ENCODE peak calls at places on chromosomes 7 and 10, in ten cellular contexts. One of them, this sample, is unnamed.

GRCh38 chr7:111096997-111097396 is 6.1 kb downstream of the LRRN3 start:
- DNase-seq in CD4-positive, CD25-positive, alpha-beta regulatory T cell: no peak
- DNase-seq in HEK293T: no peak
- DNase-seq in nephron progenitor cell: no peak
- DNase-seq in NCI-H1092: no peak
- DNase-seq in T1000: no peak
- DNase-seq in iPS DF 6.9: peak; percentile 60
- DNase-seq in SW480: no peak
- DNase-seq in NCI-H1694 treated with DMSO at 0.1 percent for 48 hours: no peak
- DNase-seq in A172: no peak
- DNase-seq in this sample: no peak

GRCh38 chr10:130301026-130301892 is 165.1 kb downstream of the GLRX3 start:
- DNase-seq in CD4-positive, CD25-positive, alpha-beta regulatory T cell: peak; percentile 20
- DNase-seq in HEK293T: no peak
- DNase-seq in nephron progenitor cell: no peak
- DNase-seq in NCI-H1092: peak; percentile 33
- DNase-seq in T1000: no peak
- DNase-seq in iPS DF 6.9: no peak
- DNase-seq in SW480: no peak
- DNase-seq in NCI-H1694 treated with DMSO at 0.1 percent for 48 hours: no peak
- DNase-seq in A172: no peak
- DNase-seq in this sample: peak; percentile 49

GRCh38 chr7:65251851-65252620 is 121.6 kb upstream of the ZNF92 start:
- DNase-seq in CD4-positive, CD25-positive, alpha-beta regulatory T cell: no peak
- DNase-seq in HEK293T: peak; percentile 70
- DNase-seq in nephron progenitor cell: peak; percentile 82
- DNase-seq in NCI-H1092: peak; percentile 90
- DNase-seq in T1000: peak; percentile 26
- DNase-seq in iPS DF 6.9: peak; percentile 84
- DNase-seq in SW480: peak; percentile 75
- DNase-seq in NCI-H1694 treated with DMSO at 0.1 percent for 48 hours: peak; percentile 20
- DNase-seq in A172: peak; percentile 73
- DNase-seq in this sample: no peak

GRCh38 chr7:158816995-158817394 is 12.3 kb downstream of the ESYT2 start:
- DNase-seq in CD4-positive, CD25-positive, alpha-beta regulatory T cell: no peak
- DNase-seq in HEK293T: no peak
- DNase-seq in nephron progenitor cell: no peak
- DNase-seq in NCI-H1092: no peak
- DNase-seq in T1000: no peak
- DNase-seq in iPS DF 6.9: no peak
- DNase-seq in SW480: peak; percentile 57
- DNase-seq in NCI-H1694 treated with DMSO at 0.1 percent for 48 hours: no peak
- DNase-seq in A172: no peak
- DNase-seq in this sample: no peak

GRCh38 chr7:106885652-106886051 is 20.6 kb downstream of the PIK3CG start:
- DNase-seq in CD4-positive, CD25-positive, alpha-beta regulatory T cell: no peak
- DNase-seq in HEK293T: no peak
- DNase-seq in nephron progenitor cell: no peak
- DNase-seq in NCI-H1092: no peak
- DNase-seq in T1000: no peak
- DNase-seq in iPS DF 6.9: no peak
- DNase-seq in SW480: no peak
- DNase-seq in NCI-H1694 treated with DMSO at 0.1 percent for 48 hours: no peak
- DNase-seq in A172: no peak
- DNase-seq in this sample: no peak

GRCh38 chr7:26959290-26959689 is 94.9 kb upstream of the SKAP2 start:
- DNase-seq in CD4-positive, CD25-positive, alpha-beta regulatory T cell: no peak
- DNase-seq in HEK293T: no peak
- DNase-seq in nephron progenitor cell: no peak
- DNase-seq in NCI-H1092: no peak
- DNase-seq in T1000: no peak
- DNase-seq in iPS DF 6.9: no peak
- DNase-seq in SW480: no peak
- DNase-seq in NCI-H1694 treated with DMSO at 0.1 percent for 48 hours: no peak
- DNase-seq in A172: no peak
- DNase-seq in this sample: no peak

GRCh38 chr7:27213150-27213903 is 13.4 kb upstream of the HOXA13 start:
- DNase-seq in CD4-positive, CD25-positive, alpha-beta regulatory T cell: no peak
- DNase-seq in HEK293T: no peak
- DNase-seq in nephron progenitor cell: no peak
- DNase-seq in NCI-H1092: no peak
- DNase-seq in T1000: no peak
- DNase-seq in iPS DF 6.9: no peak
- DNase-seq in SW480: no peak
- DNase-seq in NCI-H1694 treated with DMSO at 0.1 percent for 48 hours: no peak
- DNase-seq in A172: no peak
- DNase-seq in this sample: no peak

GRCh38 chr7:158863611-158864506 is 7.5 kb downstream of the DYNC2I1 start:
- DNase-seq in CD4-positive, CD25-positive, alpha-beta regulatory T cell: peak; percentile 18
- DNase-seq in HEK293T: no peak
- DNase-seq in nephron progenitor cell: peak; percentile 46
- DNase-seq in NCI-H1092: no peak
- DNase-seq in T1000: peak; percentile 62
- DNase-seq in iPS DF 6.9: no peak
- DNase-seq in SW480: peak; percentile 77
- DNase-seq in NCI-H1694 treated with DMSO at 0.1 percent for 48 hours: no peak
- DNase-seq in A172: peak; percentile 40
- DNase-seq in this sample: peak; percentile 72

GRCh38 chr10:27626821-27627359 is 118.7 kb downstream of the MKX start:
- DNase-seq in CD4-positive, CD25-positive, alpha-beta regulatory T cell: no peak
- DNase-seq in HEK293T: no peak
- DNase-seq in nephron progenitor cell: no peak
- DNase-seq in NCI-H1092: no peak
- DNase-seq in T1000: no peak
- DNase-seq in iPS DF 6.9: no peak
- DNase-seq in SW480: no peak
- DNase-seq in NCI-H1694 treated with DMSO at 0.1 percent for 48 hours: no peak
- DNase-seq in A172: no peak
- DNase-seq in this sample: no peak

GRCh38 chr7:923108-924041 is 31.1 kb downstream of the ADAP1 start:
- DNase-seq in CD4-positive, CD25-positive, alpha-beta regulatory T cell: peak; percentile 78
- DNase-seq in HEK293T: no peak
- DNase-seq in nephron progenitor cell: peak; percentile 59
- DNase-seq in NCI-H1092: no peak
- DNase-seq in T1000: no peak
- DNase-seq in iPS DF 6.9: no peak
- DNase-seq in SW480: peak; percentile 98
- DNase-seq in NCI-H1694 treated with DMSO at 0.1 percent for 48 hours: no peak
- DNase-seq in A172: peak; percentile 90
- DNase-seq in this sample: peak; percentile 96

GRCh38 chr7:128206017-128206746 is 34.9 kb upstream of the LEP start:
- DNase-seq in CD4-positive, CD25-positive, alpha-beta regulatory T cell: no peak
- DNase-seq in HEK293T: no peak
- DNase-seq in nephron progenitor cell: no peak
- DNase-seq in NCI-H1092: no peak
- DNase-seq in T1000: no peak
- DNase-seq in iPS DF 6.9: no peak
- DNase-seq in SW480: no peak
- DNase-seq in NCI-H1694 treated with DMSO at 0.1 percent for 48 hours: no peak
- DNase-seq in A172: no peak
- DNase-seq in this sample: peak; percentile 22

GRCh38 chr10:42995537-42995936 is 81.3 kb upstream of the RET start:
- DNase-seq in CD4-positive, CD25-positive, alpha-beta regulatory T cell: no peak
- DNase-seq in HEK293T: no peak
- DNase-seq in nephron progenitor cell: no peak
- DNase-seq in NCI-H1092: no peak
- DNase-seq in T1000: no peak
- DNase-seq in iPS DF 6.9: no peak
- DNase-seq in SW480: no peak
- DNase-seq in NCI-H1694 treated with DMSO at 0.1 percent for 48 hours: no peak
- DNase-seq in A172: no peak
- DNase-seq in this sample: no peak

GRCh38 chr7:131244259-131244852 is 83.3 kb upstream of the MKLN1 start:
- DNase-seq in CD4-positive, CD25-positive, alpha-beta regulatory T cell: no peak
- DNase-seq in HEK293T: no peak
- DNase-seq in nephron progenitor cell: no peak
- DNase-seq in NCI-H1092: no peak
- DNase-seq in T1000: peak; percentile 54
- DNase-seq in iPS DF 6.9: no peak
- DNase-seq in SW480: peak; percentile 73
- DNase-seq in NCI-H1694 treated with DMSO at 0.1 percent for 48 hours: no peak
- DNase-seq in A172: peak; percentile 92
- DNase-seq in this sample: peak; percentile 60

GRCh38 chr10:128854965-128855364 is 612.1 kb upstream of the MGMT start:
- DNase-seq in CD4-positive, CD25-positive, alpha-beta regulatory T cell: no peak
- DNase-seq in HEK293T: no peak
- DNase-seq in nephron progenitor cell: peak; percentile 15
- DNase-seq in NCI-H1092: no peak
- DNase-seq in T1000: no peak
- DNase-seq in iPS DF 6.9: no peak
- DNase-seq in SW480: peak; percentile 4
- DNase-seq in NCI-H1694 treated with DMSO at 0.1 percent for 48 hours: peak; percentile 32
- DNase-seq in A172: no peak
- DNase-seq in this sample: no peak

GRCh38 chr7:51315393-51316261 is 982 bp downstream of the COBL start:
- DNase-seq in CD4-positive, CD25-positive, alpha-beta regulatory T cell: no peak
- DNase-seq in HEK293T: peak; percentile 30
- DNase-seq in nephron progenitor cell: peak; percentile 55
- DNase-seq in NCI-H1092: peak; percentile 38
- DNase-seq in T1000: no peak
- DNase-seq in iPS DF 6.9: no peak
- DNase-seq in SW480: peak; percentile 99
- DNase-seq in NCI-H1694 treated with DMSO at 0.1 percent for 48 hours: no peak
- DNase-seq in A172: no peak
- DNase-seq in this sample: no peak

GRCh38 chr7:105849122-105849855 is 27.1 kb downstream of the ATXN7L1 start:
- DNase-seq in CD4-positive, CD25-positive, alpha-beta regulatory T cell: peak; percentile 9
- DNase-seq in HEK293T: no peak
- DNase-seq in nephron progenitor cell: no peak
- DNase-seq in NCI-H1092: no peak
- DNase-seq in T1000: no peak
- DNase-seq in iPS DF 6.9: peak; percentile 70
- DNase-seq in SW480: peak; percentile 69
- DNase-seq in NCI-H1694 treated with DMSO at 0.1 percent for 48 hours: no peak
- DNase-seq in A172: peak; percentile 74
- DNase-seq in this sample: no peak

GRCh38 chr7:106811472-106811871 is 53.6 kb upstream of the PIK3CG start:
- DNase-seq in CD4-positive, CD25-positive, alpha-beta regulatory T cell: no peak
- DNase-seq in HEK293T: no peak
- DNase-seq in nephron progenitor cell: no peak
- DNase-seq in NCI-H1092: no peak
- DNase-seq in T1000: no peak
- DNase-seq in iPS DF 6.9: no peak
- DNase-seq in SW480: no peak
- DNase-seq in NCI-H1694 treated with DMSO at 0.1 percent for 48 hours: no peak
- DNase-seq in A172: no peak
- DNase-seq in this sample: no peak

GRCh38 chr10:29630205-29631048 is 4.3 kb downstream of the SVIL start:
- DNase-seq in CD4-positive, CD25-positive, alpha-beta regulatory T cell: no peak
- DNase-seq in HEK293T: no peak
- DNase-seq in nephron progenitor cell: no peak
- DNase-seq in NCI-H1092: no peak
- DNase-seq in T1000: no peak
- DNase-seq in iPS DF 6.9: no peak
- DNase-seq in SW480: no peak
- DNase-seq in NCI-H1694 treated with DMSO at 0.1 percent for 48 hours: no peak
- DNase-seq in A172: no peak
- DNase-seq in this sample: peak; percentile 76

GRCh38 chr7:15358112-15358511 is 203.7 kb downstream of the AGMO start:
- DNase-seq in CD4-positive, CD25-positive, alpha-beta regulatory T cell: no peak
- DNase-seq in HEK293T: no peak
- DNase-seq in nephron progenitor cell: no peak
- DNase-seq in NCI-H1092: no peak
- DNase-seq in T1000: no peak
- DNase-seq in iPS DF 6.9: no peak
- DNase-seq in SW480: no peak
- DNase-seq in NCI-H1694 treated with DMSO at 0.1 percent for 48 hours: no peak
- DNase-seq in A172: no peak
- DNase-seq in this sample: no peak

GRCh38 chr10:72308320-72308987 is 34.7 kb downstream of the DDIT4 start:
- DNase-seq in CD4-positive, CD25-positive, alpha-beta regulatory T cell: no peak
- DNase-seq in HEK293T: no peak
- DNase-seq in nephron progenitor cell: no peak
- DNase-seq in NCI-H1092: no peak
- DNase-seq in T1000: no peak
- DNase-seq in iPS DF 6.9: no peak
- DNase-seq in SW480: peak; percentile 55
- DNase-seq in NCI-H1694 treated with DMSO at 0.1 percent for 48 hours: no peak
- DNase-seq in A172: peak; percentile 92
- DNase-seq in this sample: peak; percentile 91

GRCh38 chr7:130151591-130152269 is 53.5 kb downstream of the TMEM209 start:
- DNase-seq in CD4-positive, CD25-positive, alpha-beta regulatory T cell: no peak
- DNase-seq in HEK293T: no peak
- DNase-seq in nephron progenitor cell: no peak
- DNase-seq in NCI-H1092: no peak
- DNase-seq in T1000: no peak
- DNase-seq in iPS DF 6.9: no peak
- DNase-seq in SW480: peak; percentile 85
- DNase-seq in NCI-H1694 treated with DMSO at 0.1 percent for 48 hours: no peak
- DNase-seq in A172: no peak
- DNase-seq in this sample: no peak

GRCh38 chr7:90530263-90530662 is 60.8 kb downstream of the PTTG1IP2 start:
- DNase-seq in CD4-positive, CD25-positive, alpha-beta regulatory T cell: no peak
- DNase-seq in HEK293T: no peak
- DNase-seq in nephron progenitor cell: no peak
- DNase-seq in NCI-H1092: no peak
- DNase-seq in T1000: no peak
- DNase-seq in iPS DF 6.9: no peak
- DNase-seq in SW480: no peak
- DNase-seq in NCI-H1694 treated with DMSO at 0.1 percent for 48 hours: no peak
- DNase-seq in A172: peak; percentile 42
- DNase-seq in this sample: peak; percentile 53